ENCODE peak calls at places on chromosomes 11 and 22, in nine cellular contexts. R, P, C, Z, S, D, Q, U and X are unnamed samples.

GRCh38 chr11:131658952-131659351 is 288.5 kb downstream of the NTM start:
- DNase-seq in D (no peak), P (no peak), Z (no peak), R (no peak), Q (no peak), U (no peak), C (no peak), S (no peak), X (no peak)

GRCh38 chr11:75717608-75718403 is at the start of gene MOGAT2:
- DNase-seq in R (no peak), P (no peak), S (no peak), C (no peak), Q (no peak), Z (no peak), U (no peak), D (no peak), X (no peak)

GRCh38 chr11:10906521-10906920 is 48.7 kb upstream of the ZBED5 start:
- DNase-seq in S (no peak), D (no peak), Z (no peak), C (peak), P (no peak), Q (no peak), R (no peak), U (peak), X (no peak)

GRCh38 chr22:49760630-49761571 is 66.8 kb downstream of the BRD1 start:
- DNase-seq in P (no peak), D (no peak), S (no peak), C (no peak), U (no peak), Q (no peak), Z (no peak), R (no peak), X (no peak)

GRCh38 chr11:77505956-77506355 is 32.1 kb upstream of the PAK1 start:
- DNase-seq in D (no peak), U (no peak), C (no peak), R (no peak), Z (no peak), S (no peak), P (no peak), Q (peak), X (no peak)

GRCh38 chr22:24416095-24416494 is 11.3 kb upstream of the ADORA2A start:
- DNase-seq in S (no peak), P (no peak), C (no peak), Q (no peak), D (no peak), Z (no peak), U (no peak), R (no peak), X (no peak)

GRCh38 chr22:44026630-44027511 is 2.8 kb downstream of the PARVB start:
- DNase-seq in P (peak), U (peak), S (no peak), C (peak), Q (no peak), R (peak), D (no peak), Z (peak), X (no peak)

GRCh38 chr11:3153291-3153861 is 11.7 kb downstream of the OSBPL5 start:
- DNase-seq in S (no peak), C (peak), Q (no peak), Z (peak), D (no peak), U (peak), R (peak), P (no peak), X (no peak)

GRCh38 chr22:23534201-23534850 is 45.8 kb downstream of the IGLL1 start:
- DNase-seq in R (no peak), P (no peak), D (no peak), Z (peak), C (no peak), U (no peak), Q (no peak), S (no peak), X (no peak)

GRCh38 chr22:44096736-44097135 is 72.6 kb downstream of the PARVB start:
- DNase-seq in D (no peak), U (no peak), Q (no peak), C (no peak), Z (no peak), R (no peak), S (no peak), P (no peak), X (no peak)

GRCh38 chr22:46528121-46528610 is 9.3 kb downstream of the CELSR1 start:
- DNase-seq in R (no peak), S (no peak), C (peak), Z (peak), P (no peak), U (peak), D (peak), Q (peak), X (peak)

GRCh38 chr11:108559340-108559739 is 34.2 kb downstream of the EXPH5 start:
- DNase-seq in Q (peak), R (no peak), Z (peak), S (no peak), P (no peak), U (peak), D (peak), C (peak), X (no peak)

GRCh38 chr11:19979519-19979845 is 180.8 kb downstream of the DBX1 start:
- DNase-seq in S (no peak), P (no peak), C (no peak), Q (no peak), U (no peak), D (no peak), Z (no peak), R (no peak), X (no peak)

GRCh38 chr11:68837583-68838571 is 3.8 kb downstream of the CPT1A start:
- DNase-seq in U (no peak), D (no peak), R (no peak), Q (no peak), S (no peak), Z (no peak), P (no peak), C (no peak), X (no peak)

GRCh38 chr11:9565822-9566560 is 7.5 kb upstream of the WEE1 start:
- DNase-seq in C (peak), S (no peak), R (no peak), U (peak), D (peak), P (peak), Z (peak), Q (peak), X (peak)

GRCh38 chr11:14258177-14258935 is 100.6 kb downstream of the RRAS2 start:
- DNase-seq in C (peak), P (no peak), Q (peak), Z (peak), D (no peak), S (no peak), U (peak), R (no peak), X (peak)

GRCh38 chr11:65743928-65744698 is 23.5 kb upstream of the RNASEH2C start:
- DNase-seq in S (no peak), Z (peak), D (no peak), U (peak), R (no peak), C (no peak), P (peak), Q (peak), X (no peak)
- TF ChIP-seq CTCF in S (no peak), Z (peak), D (peak), U (peak), R (no peak), C (peak), P (peak), Q (peak), X (peak)

GRCh38 chr11:32071811-32072210 is 19.1 kb upstream of the RCN1 start:
- DNase-seq in S (no peak), D (peak), R (no peak), P (no peak), Q (peak), U (peak), Z (peak), C (peak), X (no peak)
- TF ChIP-seq CTCF in S (no peak), D (peak), R (no peak), P (no peak), Q (peak), U (peak), Z (peak), C (peak), X (peak)

DNA sequence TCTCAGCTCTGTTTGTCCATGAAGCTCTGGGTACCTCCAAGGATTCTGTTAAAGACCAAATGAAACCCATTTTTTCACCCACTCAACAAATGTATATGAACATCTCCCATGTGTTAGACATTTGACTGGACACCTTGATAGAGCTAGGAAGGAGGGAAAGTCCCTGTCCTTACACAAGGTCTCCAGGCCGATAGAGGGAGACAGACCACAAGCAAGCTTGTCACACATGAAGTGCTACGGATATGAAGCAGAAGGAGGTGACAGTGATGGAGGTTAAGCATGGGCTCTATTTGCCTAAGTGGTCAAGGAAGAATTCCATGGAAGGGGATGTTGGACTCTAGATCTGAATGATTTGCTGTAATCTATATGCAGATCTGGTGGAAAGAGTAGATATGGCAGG is 138.5 kb downstream of the MYO18B start:
- DNase-seq in Q (no peak), C (no peak), Z (no peak), R (no peak), U (no peak), S (no peak), P (no peak), D (no peak), X (no peak)
- TF ChIP-seq CTCF in Q (no peak), C (no peak), Z (no peak), R (no peak), U (no peak), S (no peak), P (no peak), D (no peak), X (no peak)

DNA sequence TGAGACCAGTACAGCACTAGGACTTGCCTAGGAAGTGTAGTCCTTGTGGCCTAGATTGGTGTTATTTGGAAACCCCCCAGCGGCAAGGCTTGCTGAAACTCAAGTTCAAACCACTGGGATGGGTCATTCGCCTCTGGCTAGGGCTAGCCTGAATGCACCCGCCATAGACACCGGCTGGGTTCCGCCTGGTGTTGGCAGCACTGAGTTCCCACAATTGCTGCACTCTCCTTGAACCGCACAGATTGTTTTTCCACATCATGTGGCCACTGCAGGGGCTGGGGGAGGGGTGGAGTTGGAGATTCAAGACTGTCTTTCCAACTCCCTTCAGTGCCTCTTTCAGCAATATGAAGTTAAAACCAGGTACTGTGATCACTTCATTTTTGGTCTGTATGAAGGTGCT is 43.1 kb downstream of the CCDC73 start:
- DNase-seq in U (no peak), Z (no peak), C (no peak), D (no peak), S (no peak), P (no peak), Q (no peak), R (no peak), X (no peak)
- TF ChIP-seq CTCF in U (no peak), Z (no peak), C (no peak), D (no peak), S (no peak), P (no peak), Q (no peak), R (no peak), X (no peak)

GRCh38 chr11:70736461-70736860 is 338.1 kb downstream of the CTTN start:
- DNase-seq in D (no peak), S (no peak), U (no peak), C (no peak), R (no peak), P (no peak), Z (no peak), Q (no peak), X (no peak)

GRCh38 chr11:70734379-70734778 is 336.1 kb downstream of the CTTN start:
- DNase-seq in D (no peak), R (no peak), U (no peak), C (no peak), Z (no peak), P (no peak), S (no peak), Q (no peak), X (no peak)

GRCh38 chr11:70736937-70737640 is 338.8 kb downstream of the CTTN start:
- DNase-seq in Q (no peak), U (no peak), S (no peak), C (no peak), D (no peak), R (no peak), P (no peak), Z (no peak), X (no peak)

GRCh38 chr11:70734911-70735310 is 336.6 kb downstream of the CTTN start:
- DNase-seq in R (no peak), U (no peak), P (no peak), Z (no peak), Q (no peak), S (no peak), C (no peak), D (no peak), X (no peak)

DNA sequence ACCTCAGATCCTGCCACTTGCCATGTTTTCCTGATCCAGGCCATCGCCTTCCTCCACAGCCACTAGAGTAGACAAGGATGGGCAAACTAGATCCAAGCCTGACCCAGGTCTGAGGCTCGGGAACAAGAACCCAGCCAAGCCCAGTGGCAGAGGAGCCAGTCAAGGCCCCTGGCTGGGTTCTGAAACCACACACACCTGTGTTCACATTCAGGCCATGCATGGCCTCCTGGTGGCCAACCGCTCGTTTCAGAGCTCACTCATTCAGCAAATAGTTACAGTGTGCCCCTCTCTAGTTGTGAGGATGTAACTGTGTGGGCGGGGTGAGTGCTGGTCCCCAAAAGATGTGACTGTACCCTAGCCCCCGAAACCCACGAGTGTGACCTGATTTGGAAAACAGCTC is 337.6 kb downstream of the CTTN start:
- DNase-seq in R (no peak), Z (no peak), U (no peak), D (no peak), C (no peak), P (no peak), Q (no peak), S (no peak), X (no peak)
- TF ChIP-seq CTCF in R (no peak), Z (no peak), U (no peak), D (no peak), C (no peak), P (no peak), Q (no peak), S (no peak), X (no peak)

DNA sequence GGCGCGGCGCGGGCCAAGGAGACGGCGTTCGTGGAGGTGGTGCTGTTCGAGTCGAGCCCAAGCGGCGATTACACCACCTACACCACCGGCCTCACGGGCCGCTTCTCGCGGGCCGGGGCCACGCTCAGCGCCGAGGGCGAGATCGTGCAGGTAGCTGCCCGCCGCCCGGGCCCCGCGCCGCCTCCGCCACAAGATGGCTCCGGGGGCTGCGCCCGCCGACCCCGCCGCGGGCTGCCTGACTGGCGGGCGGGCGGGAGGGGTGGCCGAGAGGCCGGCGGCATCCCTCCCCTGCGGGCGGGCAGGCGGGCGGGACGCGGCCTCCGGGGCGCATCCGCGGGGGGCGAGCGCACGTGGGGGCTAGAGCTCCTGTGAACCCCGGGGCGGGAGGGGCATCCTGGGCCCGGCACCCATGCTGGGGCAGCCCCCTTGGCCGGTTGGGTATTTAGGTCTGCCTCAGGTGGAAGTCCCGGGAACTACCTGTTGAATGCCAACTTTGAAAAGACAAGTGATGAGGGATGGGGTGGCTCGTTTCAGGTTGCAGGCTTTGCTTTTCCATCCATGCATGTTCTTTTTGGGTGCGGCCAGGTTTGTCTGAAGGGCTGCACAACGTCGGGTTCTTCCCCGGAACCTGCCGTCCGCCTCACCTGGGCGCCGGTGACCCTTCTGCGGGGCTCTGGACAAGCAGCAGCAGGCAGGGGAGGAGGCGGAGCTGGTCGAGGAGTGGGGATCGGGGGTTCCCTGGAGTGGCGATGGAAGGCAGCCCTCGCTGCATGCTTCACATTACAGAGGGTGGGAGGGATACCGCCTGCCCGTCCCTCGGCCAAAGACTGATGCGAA is 763 bp downstream of the ZNRF3 start:
- DNase-seq in U (peak), P (no peak), S (peak), R (no peak), C (peak), Z (peak), Q (peak), D (no peak), X (no peak)
- TF ChIP-seq CTCF in U (no peak), P (no peak), S (no peak), R (no peak), C (peak), Z (no peak), Q (peak), D (no peak), X (peak)

DNA sequence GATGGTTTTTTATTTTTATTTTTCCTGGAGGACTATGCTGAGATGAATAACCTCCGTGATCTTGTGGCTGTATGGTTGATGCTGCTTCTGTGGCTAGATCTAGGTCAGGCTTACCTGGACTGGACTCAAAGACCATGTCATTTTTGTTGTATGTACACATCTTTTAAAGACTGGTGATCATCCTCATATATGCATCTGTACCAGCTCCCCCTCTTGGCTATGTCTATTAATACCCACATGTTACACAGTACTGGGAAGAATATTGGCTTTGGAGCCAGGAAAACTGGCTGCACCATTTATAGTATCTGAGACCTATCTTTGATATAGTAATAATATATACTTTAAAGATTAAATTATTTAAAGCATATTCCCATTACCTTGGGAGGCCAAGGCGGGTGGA is 18.4 kb upstream of the PITPNB start:
- DNase-seq in Z (peak), Q (peak), C (no peak), R (no peak), P (no peak), D (no peak), U (peak), S (no peak), X (no peak)
- TF ChIP-seq CTCF in Z (peak), Q (peak), C (peak), R (no peak), P (no peak), D (peak), U (peak), S (no peak), X (peak)

DNA sequence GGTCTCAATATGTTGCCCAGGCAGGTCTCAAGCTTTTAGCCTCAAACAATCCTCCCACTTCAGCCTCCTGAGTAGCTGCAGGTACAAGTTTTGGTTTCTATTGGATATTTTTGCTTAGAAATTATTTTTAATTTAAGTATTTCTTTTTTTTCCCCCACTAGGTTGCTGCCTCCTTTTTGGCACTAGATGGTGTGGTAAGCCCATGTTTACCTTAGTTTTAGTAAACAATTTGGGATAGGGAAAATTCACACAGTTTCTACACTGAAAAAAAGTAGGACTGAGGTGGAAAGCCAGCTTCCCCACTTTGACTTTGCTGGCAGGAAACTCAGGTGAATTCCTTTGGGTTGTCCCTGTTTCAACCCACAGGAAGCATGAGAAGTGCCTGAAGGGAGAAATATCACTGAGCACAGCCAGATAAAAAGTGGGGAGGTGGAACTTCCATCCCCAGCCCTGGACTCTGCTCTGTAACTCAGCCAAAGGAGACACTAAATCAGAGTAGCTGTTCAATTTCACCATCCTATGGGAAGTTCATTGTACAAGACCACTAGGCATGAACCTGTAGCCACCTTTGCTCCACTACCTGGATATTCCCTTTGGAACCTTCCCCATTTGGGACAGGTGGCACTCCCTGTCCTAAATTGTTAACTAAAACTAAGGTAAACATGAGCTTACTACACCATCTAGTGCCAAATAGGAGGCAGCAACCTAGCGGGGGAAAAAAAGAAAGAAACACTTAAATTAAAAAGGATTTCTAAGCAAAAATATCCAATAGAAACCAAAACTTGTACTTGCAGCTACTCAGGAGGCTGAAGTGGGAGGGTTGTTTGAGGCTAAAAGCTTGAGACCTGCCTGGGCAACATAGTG is 154.4 kb upstream of the FAT3 start:
- DNase-seq in R (no peak), U (peak), Q (peak), C (no peak), Z (peak), S (no peak), D (no peak), P (no peak), X (no peak)
- TF ChIP-seq CTCF in R (no peak), U (no peak), Q (peak), C (peak), Z (peak), S (no peak), D (peak), P (no peak), X (no peak)

GRCh38 chr11:122788781-122789535 is 49.3 kb upstream of the CRTAM start:
- DNase-seq in U (no peak), D (no peak), S (no peak), R (no peak), P (no peak), C (no peak), Q (no peak), Z (no peak), X (no peak)
- TF ChIP-seq CTCF in U (peak), D (no peak), S (no peak), R (no peak), P (no peak), C (peak), Q (no peak), Z (no peak), X (peak)